ENCODE peak calls at places on chromosomes 3 and 15, in six cellular contexts. One of them, this sample, is unnamed.
A peak's percentile ranks its signal among the peaks of the same experiment; 100 is the strongest.

GRCh38 chr15:28977377-28978010 is 91.7 kb downstream of the APBA2 start:
- DNase-seq in T-cell: no peak
- DNase-seq in ELR: peak; percentile 97
- DNase-seq in stimulated activated CD4-positive, alpha-beta T cell treated with anti-CD3 and anti-CD28 coated beads, Interleukin-4, amount 100 ng/mL, for 1 hour: no peak
- DNase-seq in NAMALWA: no peak
- DNase-seq in hepatic stellate cell: peak; percentile 97
- DNase-seq in this sample: no peak

GRCh38 chr15:61032600-61033286 is 196.4 kb downstream of the RORA start:
- DNase-seq in T-cell: no peak
- DNase-seq in ELR: no peak
- DNase-seq in NAMALWA: no peak
- DNase-seq in hepatic stellate cell: no peak
- DNase-seq in stimulated activated CD4-positive, alpha-beta T cell treated with anti-CD3 and anti-CD28 coated beads, Interleukin-4, amount 100 ng/mL, for 1 hour: no peak
- DNase-seq in this sample: no peak

GRCh38 chr3:53680026-53680425 is 166.2 kb downstream of the CHDH start:
- DNase-seq in hepatic stellate cell: no peak
- DNase-seq in ELR: no peak
- DNase-seq in T-cell: no peak
- DNase-seq in NAMALWA: no peak
- DNase-seq in stimulated activated CD4-positive, alpha-beta T cell treated with anti-CD3 and anti-CD28 coated beads, Interleukin-4, amount 100 ng/mL, for 1 hour: no peak
- DNase-seq in this sample: no peak

GRCh38 chr3:171347017-171347979 is 112.9 kb downstream of the TNIK start:
- DNase-seq in ELR: peak; percentile 23
- DNase-seq in hepatic stellate cell: peak; percentile 3
- DNase-seq in NAMALWA: peak; percentile 3
- DNase-seq in T-cell: no peak
- DNase-seq in stimulated activated CD4-positive, alpha-beta T cell treated with anti-CD3 and anti-CD28 coated beads, Interleukin-4, amount 100 ng/mL, for 1 hour: no peak
- DNase-seq in this sample: no peak

GRCh38 chr3:139657434-139657833 is 20.3 kb downstream of the NMNAT3 start:
- DNase-seq in stimulated activated CD4-positive, alpha-beta T cell treated with anti-CD3 and anti-CD28 coated beads, Interleukin-4, amount 100 ng/mL, for 1 hour: no peak
- DNase-seq in hepatic stellate cell: no peak
- DNase-seq in ELR: no peak
- DNase-seq in T-cell: no peak
- DNase-seq in NAMALWA: no peak
- DNase-seq in this sample: no peak

GRCh38 chr3:127213381-127213918 is 20.5 kb downstream of the PRR23E start:
- DNase-seq in ELR: no peak
- DNase-seq in hepatic stellate cell: no peak
- DNase-seq in NAMALWA: no peak
- DNase-seq in T-cell: no peak
- DNase-seq in stimulated activated CD4-positive, alpha-beta T cell treated with anti-CD3 and anti-CD28 coated beads, Interleukin-4, amount 100 ng/mL, for 1 hour: no peak
- DNase-seq in this sample: no peak

GRCh38 chr15:49286649-49287394 is 116.8 kb downstream of the GALK2 start:
- DNase-seq in T-cell: no peak
- DNase-seq in hepatic stellate cell: no peak
- DNase-seq in ELR: no peak
- DNase-seq in stimulated activated CD4-positive, alpha-beta T cell treated with anti-CD3 and anti-CD28 coated beads, Interleukin-4, amount 100 ng/mL, for 1 hour: no peak
- DNase-seq in NAMALWA: no peak
- DNase-seq in this sample: no peak

GRCh38 chr3:129890891-129891290 is 2.6 kb downstream of the TMCC1 start:
- DNase-seq in T-cell: no peak
- DNase-seq in ELR: no peak
- DNase-seq in hepatic stellate cell: no peak
- DNase-seq in NAMALWA: peak; percentile 48
- DNase-seq in stimulated activated CD4-positive, alpha-beta T cell treated with anti-CD3 and anti-CD28 coated beads, Interleukin-4, amount 100 ng/mL, for 1 hour: no peak
- DNase-seq in this sample: no peak

GRCh38 chr15:76199106-76200082 is 111.9 kb downstream of the ETFA start:
- DNase-seq in ELR: peak; percentile 81
- DNase-seq in T-cell: no peak
- DNase-seq in hepatic stellate cell: peak; percentile 91
- DNase-seq in NAMALWA: no peak
- DNase-seq in stimulated activated CD4-positive, alpha-beta T cell treated with anti-CD3 and anti-CD28 coated beads, Interleukin-4, amount 100 ng/mL, for 1 hour: no peak
- DNase-seq in this sample: no peak